ENCODE peak calls at places on chromosomes 5 and 9, in four cellular contexts. C is hepatocyte, K is DND-41, P is pancreas. T is an unnamed sample.

GRCh38 chr5:140322751-140323731 is 20.1 kb upstream of the PFDN1 start:
- DNase-seq in K (no peak), P (peak), C (peak), T (peak)

GRCh38 chr5:96509721-96510383 is 76.8 kb upstream of the PCSK1 start:
- DNase-seq in P (no peak), C (peak), K (no peak), T (no peak)

GRCh38 chr5:88419931-88420330 is 151.3 kb upstream of the TMEM161B start:
- DNase-seq in C (no peak), P (no peak), K (no peak), T (no peak)

GRCh38 chr5:154590093-154590724 is 112.2 kb upstream of the HAND1 start:
- DNase-seq in C (no peak), P (no peak), K (no peak), T (peak)

GRCh38 chr5:92353107-92354030 is 970.3 kb upstream of the ARRDC3 start:
- DNase-seq in C (peak), P (no peak), K (no peak), T (no peak)

GRCh38 chr9:15999422-16000339 is 446.8 kb downstream of the CCDC171 start:
- DNase-seq in C (peak), K (no peak), P (no peak), T (peak)

GRCh38 chr5:143244000-143244736 is 159.3 kb downstream of the NR3C1 start:
- DNase-seq in C (peak), K (no peak), P (no peak), T (peak)

GRCh38 chr9:110128664-110129329 is 79.2 kb downstream of the C9orf152 start:
- DNase-seq in P (no peak), K (no peak), C (no peak), T (no peak)

GRCh38 chr9:126872516-126872915 is 12.1 kb downstream of the ZBTB34 start:
- DNase-seq in C (no peak), K (no peak), P (no peak), T (no peak)

GRCh38 chr9:99807276-99807852 is 14.3 kb upstream of the NR4A3 start:
- DNase-seq in C (peak), P (peak), K (peak), T (peak)

GRCh38 chr5:79702606-79703380 is 13.2 kb downstream of the CMYA5 start:
- DNase-seq in C (peak), K (peak), P (no peak), T (no peak)

GRCh38 chr5:31965227-31965626 is 208.9 kb downstream of the GOLPH3 start:
- DNase-seq in C (no peak), P (no peak), K (no peak), T (no peak)

GRCh38 chr5:133121080-133121479 is 69.3 kb downstream of the HSPA4 start:
- DNase-seq in K (no peak), P (no peak), C (no peak), T (no peak)

GRCh38 chr5:33721491-33722245 is 170.1 kb downstream of the ADAMTS12 start:
- DNase-seq in P (no peak), C (no peak), K (no peak), T (no peak)

GRCh38 chr5:114261989-114262388 is 99.9 kb upstream of the KCNN2 start:
- DNase-seq in P (no peak), C (no peak), K (no peak), T (no peak)

GRCh38 chr5:102716017-102716416 is 39.1 kb upstream of the PAM start:
- DNase-seq in C (no peak), P (no peak), K (no peak), T (no peak)

GRCh38 chr5:43514471-43514815 is 505 bp downstream of the C5orf34 start:
- DNase-seq in K (no peak), P (no peak), C (peak), T (no peak)

GRCh38 chr9:110048473-110048975 is 159.4 kb downstream of the C9orf152 start:
- DNase-seq in P (peak), K (peak), C (peak), T (peak)

GRCh38 chr5:93532370-93532769 is 48.6 kb downstream of the NR2F1-AS1 start:
- DNase-seq in C (peak), P (peak), K (no peak), T (no peak)

GRCh38 chr5:68007446-68007845 is 208.1 kb upstream of the PIK3R1 start:
- DNase-seq in K (peak), C (peak), P (no peak), T (no peak)

DNA sequence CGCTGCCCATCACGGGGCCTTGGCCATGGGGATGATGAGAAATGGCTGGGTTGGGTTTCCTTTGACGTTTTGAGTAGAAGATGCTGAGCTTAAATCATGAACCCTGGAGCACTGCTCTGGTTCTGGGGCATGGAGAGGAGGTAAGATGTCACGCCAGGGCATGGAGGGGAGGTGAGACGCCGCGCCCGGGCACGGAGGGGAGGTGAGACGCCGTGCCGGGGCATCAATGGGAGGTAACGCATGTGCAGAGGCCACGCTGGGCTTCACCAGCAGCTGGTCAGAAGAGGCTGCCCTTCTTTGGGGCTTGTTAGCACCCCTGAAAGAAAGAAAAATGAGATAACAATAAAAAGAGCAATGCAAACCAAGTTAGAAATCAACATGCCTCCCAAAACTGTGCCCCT is 322.5 kb upstream of the IRX4 start:
- DNase-seq in C (no peak), P (no peak), K (no peak), T (peak)
- H3K27ac ChIP-seq in C (no peak), P (no peak), K (no peak), T (no peak)

DNA sequence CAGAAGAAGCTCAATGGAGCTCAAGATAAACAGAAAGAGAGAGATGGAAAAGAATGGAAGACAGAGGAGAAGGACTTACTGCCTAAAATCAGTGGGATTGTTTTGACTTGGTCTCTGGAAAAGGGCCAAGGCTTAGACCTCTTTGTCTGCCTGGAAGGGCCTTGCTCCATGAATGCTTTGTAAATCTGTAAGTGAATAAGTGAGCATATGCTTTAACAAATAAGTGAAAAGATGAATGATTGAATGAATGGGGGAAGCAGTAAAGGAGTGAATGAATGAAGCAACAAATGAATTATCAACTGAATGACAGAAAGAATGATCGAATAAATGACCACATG is 5.5 kb downstream of the KCNIP1 start:
- DNase-seq in P (no peak), C (no peak), K (no peak), T (no peak)
- H3K27ac ChIP-seq in P (no peak), C (no peak), K (no peak), T (peak)

DNA sequence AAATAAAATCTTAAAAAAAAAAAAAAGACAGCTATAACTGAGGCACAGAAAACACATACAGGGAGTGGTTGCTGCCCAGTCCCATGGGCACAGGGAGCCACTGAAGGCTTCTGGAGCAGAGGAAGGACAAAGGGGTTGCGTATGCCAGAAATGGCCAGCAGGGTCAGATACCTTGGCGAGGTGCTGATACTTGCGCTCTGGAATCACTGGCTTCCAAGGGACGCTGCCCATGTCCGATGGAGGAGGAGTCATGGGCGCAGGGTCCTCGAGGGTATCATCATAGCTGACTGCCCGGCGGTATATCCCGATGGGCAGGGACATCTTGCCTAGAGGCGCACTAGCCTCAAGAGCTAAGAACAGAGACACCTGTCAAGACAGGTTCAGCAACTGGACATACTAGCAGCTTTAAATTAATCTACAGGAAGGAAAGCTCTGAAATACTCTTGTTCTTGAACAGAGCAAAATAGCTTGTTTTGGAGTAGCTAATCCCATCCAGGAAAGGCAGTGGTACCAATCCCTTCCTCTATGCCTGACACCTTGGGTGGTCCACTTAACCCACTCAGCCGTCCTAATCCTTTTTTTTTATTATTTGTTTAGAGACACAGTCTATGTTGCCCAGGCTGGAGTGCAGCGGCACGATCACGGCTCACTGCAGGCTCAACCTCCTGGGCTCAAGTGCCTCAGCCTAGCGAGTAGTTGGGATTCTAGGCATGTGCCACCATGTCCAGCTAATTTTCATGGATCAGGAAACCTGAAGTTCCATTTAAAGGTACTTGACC is 6.0 kb downstream of the KIAA1191 start:
- DNase-seq in P (no peak), K (no peak), C (no peak), T (peak)
- H3K27ac ChIP-seq in P (no peak), K (no peak), C (no peak), T (no peak)

DNA sequence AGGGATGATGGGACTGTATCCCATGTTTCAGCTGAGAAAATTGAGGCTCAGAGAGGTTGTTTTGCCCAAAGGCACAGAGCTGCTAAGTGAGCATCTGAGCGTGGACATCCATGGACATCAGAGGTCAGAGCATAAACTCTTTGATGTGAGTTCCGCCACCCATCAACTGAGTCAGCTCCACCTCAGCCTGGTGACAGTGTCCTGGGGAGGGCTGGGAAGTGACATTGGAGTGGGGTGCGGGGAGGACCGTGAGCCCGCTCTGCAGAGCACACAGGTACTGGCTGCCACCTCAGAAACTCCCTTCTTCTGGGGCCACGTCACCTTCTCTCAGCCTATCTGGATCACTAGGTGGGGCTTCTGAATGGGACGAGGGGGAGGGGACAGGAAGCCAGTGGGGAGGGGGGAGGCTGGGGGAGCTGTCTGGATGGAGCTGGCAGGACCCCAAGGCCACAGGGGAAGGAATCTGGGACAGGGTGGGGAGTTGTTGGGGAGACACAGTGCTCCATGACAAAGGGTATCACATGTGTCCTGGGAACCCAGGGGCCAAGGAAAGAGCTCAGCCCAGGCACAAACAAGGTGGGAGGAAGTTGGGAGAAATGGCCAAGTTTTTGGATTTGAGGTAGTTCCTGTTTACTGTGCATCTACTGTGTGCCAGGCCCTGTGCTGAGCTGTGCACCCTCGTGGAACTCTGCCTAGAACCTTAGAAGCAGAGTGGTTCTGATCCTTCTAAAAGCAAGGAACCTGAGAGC is 2.5 kb downstream of the LAMC3 start:
- DNase-seq in K (no peak), P (peak), C (no peak), T (no peak)
- H3K27ac ChIP-seq in K (no peak), P (no peak), C (peak), T (no peak)

DNA sequence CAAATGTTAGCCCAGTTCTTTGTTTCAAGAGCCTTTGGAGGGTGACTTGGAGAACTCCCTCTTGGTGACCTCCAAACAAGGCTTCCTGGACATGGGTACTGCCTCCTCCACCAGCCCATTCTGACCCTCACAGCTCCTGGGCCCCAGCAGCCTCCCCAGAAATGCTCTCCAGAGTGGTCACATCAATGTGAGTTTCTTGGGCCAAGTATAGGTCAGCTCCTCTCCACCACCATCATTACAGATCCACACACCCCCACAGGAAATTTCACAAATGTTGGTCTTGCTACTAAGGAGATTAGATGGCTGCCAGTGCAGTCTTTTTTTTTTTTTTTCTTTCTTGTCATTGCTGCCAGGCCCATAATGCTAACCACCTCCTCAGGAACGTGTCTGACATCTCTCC is 410.7 kb downstream of the DTWD2 start:
- DNase-seq in K (no peak), P (no peak), C (no peak), T (no peak)
- H3K27ac ChIP-seq in K (no peak), P (no peak), C (no peak), T (no peak)

DNA sequence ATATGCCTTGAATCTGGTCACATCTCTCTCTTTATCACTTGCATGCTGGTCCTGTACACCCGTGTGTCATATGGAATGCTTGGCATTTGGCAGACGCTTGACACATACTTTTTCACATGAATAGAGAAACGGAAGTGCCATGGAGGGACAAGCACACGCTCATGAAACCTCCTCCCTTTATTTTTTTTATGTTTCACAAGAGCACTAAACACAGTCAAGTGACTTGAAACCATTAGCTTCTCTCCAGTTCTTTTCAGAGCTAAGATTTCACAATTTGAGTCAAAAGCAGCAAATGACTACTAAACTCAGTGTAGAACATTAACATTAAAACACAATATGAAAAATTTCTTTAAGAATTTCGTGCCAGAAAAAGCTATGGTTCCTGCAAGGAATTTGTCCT is 151.1 kb downstream of the DOCK2 start:
- DNase-seq in K (no peak), P (no peak), C (no peak), T (peak)
- H3K27ac ChIP-seq in K (no peak), P (no peak), C (no peak), T (peak)

GRCh38 chr5:65203746-65204145 is 278.0 kb downstream of the ADAMTS6 start:
- DNase-seq in K (no peak), P (no peak), C (no peak), T (no peak)
- H3K27ac ChIP-seq in K (no peak), P (no peak), C (no peak), T (peak)

GRCh38 chr9:286091-286740 is 71.6 kb downstream of the DOCK8 start:
- DNase-seq in P (no peak), K (no peak), C (peak), T (no peak)
- H3K27ac ChIP-seq in P (no peak), K (no peak), C (no peak), T (no peak)

T was measured in SJSA1.